ENCODE peak calls at places on chromosome 2, in five cellular contexts. C is amniotic stem cell, E is neural crest cell, L is fibroblast of mammary gland, K is GM12892. Z is an unnamed sample.
A peak's percentile ranks its signal among the peaks of the same experiment; 100 is the strongest.

GRCh38 chr2:138874251-138874650 is 94.1 kb upstream of the NXPH2 start:
- DNase-seq in C (no peak), E (no peak), L (no peak), K (no peak), Z (no peak)

GRCh38 chr2:10256525-10257031 is 46.1 kb upstream of the HPCAL1 start:
- DNase-seq in C (no peak), E (no peak), L (no peak), K (no peak), Z (peak; percentile 24)

GRCh38 chr2:214096200-214096599 is 314.7 kb upstream of the VWC2L start:
- DNase-seq in C (no peak), E (no peak), L (no peak), K (no peak), Z (no peak)

GRCh38 chr2:241863021-241863954 is 4.6 kb upstream of the PDCD1 start:
- DNase-seq in C (no peak), E (no peak), L (peak; percentile 26), K (no peak), Z (peak; percentile 20)

GRCh38 chr2:217714268-217714643 is 288.5 kb downstream of the TNS1 start:
- DNase-seq in C (no peak), E (peak; percentile 60), L (no peak), K (no peak), Z (no peak)

GRCh38 chr2:156891609-156892008 is 365.9 kb upstream of the GALNT5 start:
- DNase-seq in C (no peak), E (no peak), L (no peak), K (no peak), Z (no peak)

GRCh38 chr2:55204536-55204935 is 27.6 kb downstream of the CLHC1 start:
- DNase-seq in C (no peak), E (no peak), L (no peak), K (no peak), Z (no peak)

GRCh38 chr2:149180226-149180875 is 141.9 kb downstream of the LYPD6B start:
- DNase-seq in C (no peak), E (no peak), L (no peak), K (no peak), Z (no peak)

GRCh38 chr2:181468313-181468712 is 11.1 kb downstream of the ITGA4 start:
- DNase-seq in C (no peak), E (no peak), L (no peak), K (no peak), Z (no peak)

GRCh38 chr2:64008434-64009009 is 10.7 kb downstream of the VPS54 start:
- DNase-seq in C (no peak), E (no peak), L (no peak), K (no peak), Z (no peak)

GRCh38 chr2:197264332-197264731 is 46.2 kb downstream of the ANKRD44 start:
- DNase-seq in C (no peak), E (no peak), L (no peak), K (no peak), Z (no peak)

GRCh38 chr2:5689790-5690189 is 2.4 kb upstream of the SOX11 start:
- DNase-seq in C (no peak), E (no peak), L (no peak), K (no peak), Z (no peak)

Z was measured in glutamatergic neuron.